ENCODE peak calls at places on chromosomes 2 and 18, in five cellular contexts. One of them, this sample, is unnamed.

GRCh38 chr18:45155526-45155925 is 459.8 kb upstream of the SLC14A2 start:
- DNase-seq in activated naive CD4-positive, alpha-beta T cell treated with anti-CD3 and anti-CD28 coated beads, Interleukin-2, amount 10 ng/mL, durations not matched to agents 7 days and 5 days: no peak
- DNase-seq in Daoy: no peak
- DNase-seq in activated naive CD8-positive, alpha-beta T cell treated with anti-CD3 and anti-CD28 coated beads for 36 hours: no peak
- DNase-seq in RPMI7951: no peak
- DNase-seq in this sample: no peak

GRCh38 chr2:119758881-119759450 is 756 bp upstream of the PTPN4 start:
- DNase-seq in RPMI7951: no peak
- DNase-seq in Daoy: no peak
- DNase-seq in activated naive CD4-positive, alpha-beta T cell treated with anti-CD3 and anti-CD28 coated beads, Interleukin-2, amount 10 ng/mL, durations not matched to agents 7 days and 5 days: no peak
- DNase-seq in activated naive CD8-positive, alpha-beta T cell treated with anti-CD3 and anti-CD28 coated beads for 36 hours: no peak
- DNase-seq in this sample: no peak

GRCh38 chr2:146874260-146874658 is 970.6 kb upstream of the ACVR2A start:
- DNase-seq in RPMI7951: peak
- DNase-seq in activated naive CD8-positive, alpha-beta T cell treated with anti-CD3 and anti-CD28 coated beads for 36 hours: no peak
- DNase-seq in Daoy: no peak
- DNase-seq in activated naive CD4-positive, alpha-beta T cell treated with anti-CD3 and anti-CD28 coated beads, Interleukin-2, amount 10 ng/mL, durations not matched to agents 7 days and 5 days: no peak
- DNase-seq in this sample: no peak

GRCh38 chr2:113878743-113879142 is 11.1 kb upstream of the ACTR3 start:
- DNase-seq in activated naive CD8-positive, alpha-beta T cell treated with anti-CD3 and anti-CD28 coated beads for 36 hours: no peak
- DNase-seq in Daoy: no peak
- DNase-seq in RPMI7951: no peak
- DNase-seq in activated naive CD4-positive, alpha-beta T cell treated with anti-CD3 and anti-CD28 coated beads, Interleukin-2, amount 10 ng/mL, durations not matched to agents 7 days and 5 days: no peak
- DNase-seq in this sample: no peak

GRCh38 chr2:53173126-53173525 is 594.5 kb upstream of the CHAC2 start:
- DNase-seq in RPMI7951: no peak
- DNase-seq in activated naive CD4-positive, alpha-beta T cell treated with anti-CD3 and anti-CD28 coated beads, Interleukin-2, amount 10 ng/mL, durations not matched to agents 7 days and 5 days: no peak
- DNase-seq in Daoy: no peak
- DNase-seq in activated naive CD8-positive, alpha-beta T cell treated with anti-CD3 and anti-CD28 coated beads for 36 hours: no peak
- DNase-seq in this sample: no peak

GRCh38 chr2:19573784-19574183 is 215.4 kb upstream of the OSR1 start:
- DNase-seq in activated naive CD4-positive, alpha-beta T cell treated with anti-CD3 and anti-CD28 coated beads, Interleukin-2, amount 10 ng/mL, durations not matched to agents 7 days and 5 days: no peak
- DNase-seq in activated naive CD8-positive, alpha-beta T cell treated with anti-CD3 and anti-CD28 coated beads for 36 hours: no peak
- DNase-seq in RPMI7951: peak
- DNase-seq in Daoy: no peak
- DNase-seq in this sample: no peak

GRCh38 chr2:232592687-232593407 is 40.6 kb upstream of the EFHD1 start:
- DNase-seq in activated naive CD4-positive, alpha-beta T cell treated with anti-CD3 and anti-CD28 coated beads, Interleukin-2, amount 10 ng/mL, durations not matched to agents 7 days and 5 days: no peak
- DNase-seq in RPMI7951: peak
- DNase-seq in Daoy: peak
- DNase-seq in activated naive CD8-positive, alpha-beta T cell treated with anti-CD3 and anti-CD28 coated beads for 36 hours: no peak
- DNase-seq in this sample: no peak

GRCh38 chr2:31246184-31246852 is 12.4 kb downstream of the EHD3 start:
- DNase-seq in RPMI7951: no peak
- DNase-seq in activated naive CD4-positive, alpha-beta T cell treated with anti-CD3 and anti-CD28 coated beads, Interleukin-2, amount 10 ng/mL, durations not matched to agents 7 days and 5 days: no peak
- DNase-seq in Daoy: no peak
- DNase-seq in activated naive CD8-positive, alpha-beta T cell treated with anti-CD3 and anti-CD28 coated beads for 36 hours: no peak
- DNase-seq in this sample: no peak

GRCh38 chr18:69787825-69788547 is 159.7 kb downstream of the CD226 start:
- DNase-seq in RPMI7951: peak
- DNase-seq in activated naive CD4-positive, alpha-beta T cell treated with anti-CD3 and anti-CD28 coated beads, Interleukin-2, amount 10 ng/mL, durations not matched to agents 7 days and 5 days: no peak
- DNase-seq in activated naive CD8-positive, alpha-beta T cell treated with anti-CD3 and anti-CD28 coated beads for 36 hours: no peak
- DNase-seq in Daoy: peak
- DNase-seq in this sample: no peak

GRCh38 chr2:70790079-70790963 is at the start of gene FIGLA:
- DNase-seq in activated naive CD8-positive, alpha-beta T cell treated with anti-CD3 and anti-CD28 coated beads for 36 hours: no peak
- DNase-seq in activated naive CD4-positive, alpha-beta T cell treated with anti-CD3 and anti-CD28 coated beads, Interleukin-2, amount 10 ng/mL, durations not matched to agents 7 days and 5 days: no peak
- DNase-seq in Daoy: peak
- DNase-seq in RPMI7951: no peak
- DNase-seq in this sample: no peak

GRCh38 chr2:42926438-42927333 is 134.3 kb upstream of the HAAO start:
- DNase-seq in Daoy: no peak
- DNase-seq in RPMI7951: no peak
- DNase-seq in activated naive CD8-positive, alpha-beta T cell treated with anti-CD3 and anti-CD28 coated beads for 36 hours: no peak
- DNase-seq in activated naive CD4-positive, alpha-beta T cell treated with anti-CD3 and anti-CD28 coated beads, Interleukin-2, amount 10 ng/mL, durations not matched to agents 7 days and 5 days: no peak
- DNase-seq in this sample: no peak

GRCh38 chr2:174028935-174029334 is 63.8 kb upstream of the SP3 start:
- DNase-seq in activated naive CD4-positive, alpha-beta T cell treated with anti-CD3 and anti-CD28 coated beads, Interleukin-2, amount 10 ng/mL, durations not matched to agents 7 days and 5 days: no peak
- DNase-seq in activated naive CD8-positive, alpha-beta T cell treated with anti-CD3 and anti-CD28 coated beads for 36 hours: no peak
- DNase-seq in Daoy: no peak
- DNase-seq in RPMI7951: no peak
- DNase-seq in this sample: no peak

GRCh38 chr2:42132066-42132965 is 36.8 kb upstream of the EML4 start:
- DNase-seq in activated naive CD4-positive, alpha-beta T cell treated with anti-CD3 and anti-CD28 coated beads, Interleukin-2, amount 10 ng/mL, durations not matched to agents 7 days and 5 days: no peak
- DNase-seq in activated naive CD8-positive, alpha-beta T cell treated with anti-CD3 and anti-CD28 coated beads for 36 hours: no peak
- DNase-seq in Daoy: peak
- DNase-seq in RPMI7951: peak
- DNase-seq in this sample: no peak

GRCh38 chr2:225164406-225165048 is 122.3 kb upstream of the DOCK10 start:
- DNase-seq in Daoy: no peak
- DNase-seq in RPMI7951: no peak
- DNase-seq in activated naive CD8-positive, alpha-beta T cell treated with anti-CD3 and anti-CD28 coated beads for 36 hours: no peak
- DNase-seq in activated naive CD4-positive, alpha-beta T cell treated with anti-CD3 and anti-CD28 coated beads, Interleukin-2, amount 10 ng/mL, durations not matched to agents 7 days and 5 days: no peak
- DNase-seq in this sample: no peak